ENCODE peak calls at places on chromosomes 12 and 14, in ten cellular contexts. X is activated T-cell treated with anti-CD3 and anti-CD28 coated beads, Interleukin-2, amount 50 U/mL, for 24 hours; Z is mesothelial cell of epicardium; I is omental fat pad; K is memory B cell; W is left cardiac atrium; N is adipocyte; M is activated CD8-positive, alpha-beta memory T cell treated with anti-CD3 and anti-CD28 coated beads for 1 hour; G is activated CD4-positive, alpha-beta T cell treated with anti-CD3 and anti-CD28 coated beads, Interleukin-2, amount 10 ng/mL, durations not matched to agents 7 days and 5 days; O is AG08396. D is an unnamed sample.

GRCh38 chr12:95815635-95816212 is 25.2 kb upstream of the NTN4 start:
- DNase-seq in X (no peak), Z (no peak), I (no peak), K (no peak), W (no peak), N (peak), M (no peak), G (no peak), O (no peak), D (no peak)

GRCh38 chr12:53103860-53104305 is 597 bp downstream of the SOAT2 start:
- DNase-seq in X (no peak), Z (no peak), I (no peak), K (no peak), W (no peak), N (no peak), M (no peak), G (peak), O (no peak), D (no peak)

GRCh38 chr12:51801027-51801426 is 47.5 kb downstream of the FIGNL2 start:
- DNase-seq in X (no peak), Z (no peak), I (no peak), K (no peak), W (no peak), N (no peak), M (no peak), G (no peak), O (no peak), D (no peak)

GRCh38 chr12:130041983-130042812 is 120.1 kb upstream of the FZD10 start:
- DNase-seq in X (peak), Z (peak), I (no peak), K (no peak), W (peak), N (peak), M (no peak), G (peak), O (no peak), D (peak)

GRCh38 chr12:127381043-127381668 is 885.8 kb upstream of the TMEM132C start:
- DNase-seq in X (peak), Z (no peak), I (peak), K (no peak), W (peak), N (peak), M (no peak), G (peak), O (peak), D (peak)

GRCh38 chr14:91387996-91388395 is 29.6 kb downstream of the CCDC88C start:
- DNase-seq in X (no peak), Z (no peak), I (no peak), K (no peak), W (no peak), N (no peak), M (no peak), G (no peak), O (no peak), D (no peak)

GRCh38 chr12:121005346-121005815 is 10.9 kb downstream of the C12orf43 start:
- DNase-seq in X (peak), Z (no peak), I (no peak), K (no peak), W (no peak), N (peak), M (no peak), G (peak), O (peak), D (no peak)

GRCh38 chr14:64209428-64210165 is 84.6 kb downstream of the ESR2 start:
- DNase-seq in X (no peak), Z (no peak), I (no peak), K (peak), W (peak), N (no peak), M (no peak), G (no peak), O (peak), D (peak)

GRCh38 chr12:52247622-52248540 is 14.8 kb downstream of the KRT7 start:
- DNase-seq in X (peak), Z (no peak), I (no peak), K (no peak), W (no peak), N (no peak), M (no peak), G (no peak), O (no peak), D (no peak)

GRCh38 chr14:78902010-78902623 is 731.9 kb downstream of the NRXN3 start:
- DNase-seq in X (no peak), Z (peak), I (no peak), K (no peak), W (peak), N (peak), M (no peak), G (peak), O (peak), D (no peak)

GRCh38 chr12:117439531-117440001 is 78.1 kb upstream of the NOS1 start:
- DNase-seq in X (no peak), Z (no peak), I (no peak), K (no peak), W (no peak), N (no peak), M (no peak), G (no peak), O (no peak), D (peak)

GRCh38 chr12:113237748-113238147 is 16.5 kb downstream of the TPCN1 start:
- DNase-seq in X (no peak), Z (no peak), I (no peak), K (no peak), W (peak), N (no peak), M (no peak), G (no peak), O (no peak), D (no peak)

GRCh38 chr12:84840356-84840755 is 72.2 kb downstream of the SLC6A15 start:
- DNase-seq in X (no peak), Z (no peak), I (no peak), K (no peak), W (no peak), N (no peak), M (no peak), G (no peak), O (no peak), D (no peak)

GRCh38 chr12:53052419-53053222 is 2.8 kb downstream of the TNS2 start:
- DNase-seq in X (no peak), Z (no peak), I (no peak), K (no peak), W (peak), N (peak), M (no peak), G (no peak), O (peak), D (peak)

GRCh38 chr14:38505221-38506095 is 249.6 kb upstream of the CLEC14A start:
- DNase-seq in X (no peak), Z (no peak), I (no peak), K (no peak), W (no peak), N (peak), M (no peak), G (no peak), O (no peak), D (no peak)

GRCh38 chr14:103101964-103102688 is 7.6 kb downstream of the EXOC3L4 start:
- DNase-seq in X (no peak), Z (no peak), I (no peak), K (no peak), W (peak), N (no peak), M (no peak), G (no peak), O (no peak), D (peak)

GRCh38 chr14:36771256-36771655 is 109.6 kb downstream of the PAX9 start:
- DNase-seq in X (no peak), Z (no peak), I (no peak), K (no peak), W (no peak), N (no peak), M (no peak), G (no peak), O (no peak), D (no peak)

GRCh38 chr12:131608740-131609665 is 101.9 kb upstream of the SFSWAP start:
- DNase-seq in X (peak), Z (no peak), I (peak), K (peak), W (peak), N (peak), M (peak), G (peak), O (peak), D (peak)

GRCh38 chr14:30330452-30330851 is 228.5 kb upstream of the G2E3 start:
- DNase-seq in X (no peak), Z (no peak), I (no peak), K (no peak), W (no peak), N (no peak), M (no peak), G (no peak), O (no peak), D (no peak)

GRCh38 chr12:52423661-52424503 is 10.3 kb downstream of the KRT75 start:
- DNase-seq in X (no peak), Z (no peak), I (no peak), K (no peak), W (no peak), N (no peak), M (no peak), G (no peak), O (no peak), D (no peak)

GRCh38 chr14:101845896-101846295 is 84.4 kb downstream of the PPP2R5C start:
- DNase-seq in X (peak), Z (no peak), I (no peak), K (no peak), W (no peak), N (no peak), M (no peak), G (no peak), O (no peak), D (peak)

D was measured in left ventricle myocardium superior.